ENCODE peak calls at places on chromosome 20, in five cellular contexts. One of them, this sample, is unnamed.

GRCh38 chr20:43191946-43192847 is 2.5 kb upstream of the PTPRT start:
- DNase-seq in foreskin fibroblast: no peak
- DNase-seq in ovary: no peak
- DNase-seq in GM23338: peak
- DNase-seq in PC-3: peak
- DNase-seq in this sample: no peak

GRCh38 chr20:20034486-20034885 is 17.3 kb downstream of the NAA20 start:
- DNase-seq in foreskin fibroblast: no peak
- DNase-seq in ovary: no peak
- DNase-seq in GM23338: no peak
- DNase-seq in PC-3: no peak
- DNase-seq in this sample: no peak

GRCh38 chr20:21048841-21049273 is 57.3 kb downstream of the LINC00237 start:
- DNase-seq in foreskin fibroblast: no peak
- DNase-seq in ovary: no peak
- DNase-seq in GM23338: peak
- DNase-seq in PC-3: peak
- DNase-seq in this sample: no peak

GRCh38 chr20:2292711-2293110 is 3.1 kb upstream of the TGM3 start:
- DNase-seq in foreskin fibroblast: no peak
- DNase-seq in ovary: no peak
- DNase-seq in GM23338: no peak
- DNase-seq in PC-3: no peak
- DNase-seq in this sample: no peak

GRCh38 chr20:52160805-52161204 is 30.8 kb downstream of the ZFP64 start:
- DNase-seq in foreskin fibroblast: no peak
- DNase-seq in ovary: no peak
- DNase-seq in GM23338: no peak
- DNase-seq in PC-3: no peak
- DNase-seq in this sample: no peak

GRCh38 chr20:25221592-25222460 is 26.1 kb upstream of the PYGB start:
- DNase-seq in foreskin fibroblast: no peak
- DNase-seq in ovary: no peak
- DNase-seq in GM23338: no peak
- DNase-seq in PC-3: no peak
- DNase-seq in this sample: no peak

GRCh38 chr20:41159547-41159946 is 22.2 kb downstream of the PLCG1 start:
- DNase-seq in foreskin fibroblast: no peak
- DNase-seq in ovary: no peak
- DNase-seq in GM23338: no peak
- DNase-seq in PC-3: no peak
- DNase-seq in this sample: no peak

GRCh38 chr20:36737183-36737499 is 8.7 kb downstream of the NDRG3 start:
- DNase-seq in foreskin fibroblast: no peak
- DNase-seq in ovary: no peak
- DNase-seq in GM23338: no peak
- DNase-seq in PC-3: no peak
- DNase-seq in this sample: no peak

GRCh38 chr20:51359401-51359800 is 183.1 kb downstream of the NFATC2 start:
- DNase-seq in foreskin fibroblast: no peak
- DNase-seq in ovary: no peak
- DNase-seq in GM23338: no peak
- DNase-seq in PC-3: peak
- DNase-seq in this sample: no peak

GRCh38 chr20:56995635-56996075 is 270.8 kb downstream of the BMP7 start:
- DNase-seq in foreskin fibroblast: no peak
- DNase-seq in ovary: no peak
- DNase-seq in GM23338: peak
- DNase-seq in PC-3: peak
- DNase-seq in this sample: no peak

GRCh38 chr20:6693178-6693807 is 74.2 kb upstream of the BMP2 start:
- DNase-seq in foreskin fibroblast: no peak
- DNase-seq in ovary: no peak
- DNase-seq in GM23338: no peak
- DNase-seq in PC-3: no peak
- DNase-seq in this sample: no peak

GRCh38 chr20:8414611-8415274 is 282.7 kb downstream of the PLCB1 start:
- DNase-seq in foreskin fibroblast: peak
- DNase-seq in ovary: no peak
- DNase-seq in GM23338: no peak
- DNase-seq in PC-3: peak
- DNase-seq in this sample: peak

GRCh38 chr20:44501448-44501847 is 20.4 kb downstream of the SERINC3 start:
- DNase-seq in foreskin fibroblast: peak
- DNase-seq in ovary: no peak
- DNase-seq in GM23338: no peak
- DNase-seq in PC-3: no peak
- DNase-seq in this sample: peak

GRCh38 chr20:57620274-57620990 is at the start of gene ZBP1:
- DNase-seq in foreskin fibroblast: no peak
- DNase-seq in ovary: no peak
- DNase-seq in GM23338: no peak
- DNase-seq in PC-3: no peak
- DNase-seq in this sample: no peak

DNA sequence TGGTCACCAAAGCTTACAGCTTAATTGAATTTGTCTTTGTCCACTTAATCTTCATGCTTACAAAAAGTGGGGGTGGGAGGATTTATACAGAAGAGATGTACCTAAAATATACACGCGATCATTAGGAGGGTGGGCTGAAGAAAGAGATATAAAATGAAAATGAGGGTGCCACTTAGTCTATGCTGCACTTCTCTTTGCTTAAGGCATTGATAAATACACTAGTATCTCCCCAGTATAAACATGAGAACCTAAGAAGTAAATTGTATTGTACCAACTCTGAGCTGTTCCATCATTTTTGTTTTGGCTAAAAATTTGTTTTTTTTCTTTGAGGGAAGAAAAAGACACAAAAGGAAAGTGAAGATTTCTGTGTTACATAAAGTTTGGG is 170.8 kb upstream of the ZNF217 start:
- DNase-seq in foreskin fibroblast: no peak
- DNase-seq in ovary: no peak
- DNase-seq in GM23338: no peak
- DNase-seq in PC-3: no peak
- DNase-seq in this sample: no peak
- H3K4me3 ChIP-seq in foreskin fibroblast: no peak
- H3K4me3 ChIP-seq in ovary: no peak
- H3K4me3 ChIP-seq in GM23338: peak
- H3K4me3 ChIP-seq in PC-3: no peak
- H3K4me3 ChIP-seq in this sample: no peak

GRCh38 chr20:9575836-9576235 is 61.4 kb downstream of the LAMP5 start:
- DNase-seq in foreskin fibroblast: no peak
- DNase-seq in ovary: no peak
- DNase-seq in GM23338: no peak
- DNase-seq in PC-3: peak
- DNase-seq in this sample: no peak

GRCh38 chr20:9572690-9573089 is 58.3 kb downstream of the LAMP5 start:
- DNase-seq in foreskin fibroblast: no peak
- DNase-seq in ovary: no peak
- DNase-seq in GM23338: peak
- DNase-seq in PC-3: no peak
- DNase-seq in this sample: no peak

GRCh38 chr20:9573598-9573997 is 59.2 kb downstream of the LAMP5 start:
- DNase-seq in foreskin fibroblast: no peak
- DNase-seq in ovary: no peak
- DNase-seq in GM23338: peak
- DNase-seq in PC-3: no peak
- DNase-seq in this sample: no peak

GRCh38 chr20:9571783-9572182 is 57.4 kb downstream of the LAMP5 start:
- DNase-seq in foreskin fibroblast: no peak
- DNase-seq in ovary: no peak
- DNase-seq in GM23338: no peak
- DNase-seq in PC-3: no peak
- DNase-seq in this sample: no peak

DNA sequence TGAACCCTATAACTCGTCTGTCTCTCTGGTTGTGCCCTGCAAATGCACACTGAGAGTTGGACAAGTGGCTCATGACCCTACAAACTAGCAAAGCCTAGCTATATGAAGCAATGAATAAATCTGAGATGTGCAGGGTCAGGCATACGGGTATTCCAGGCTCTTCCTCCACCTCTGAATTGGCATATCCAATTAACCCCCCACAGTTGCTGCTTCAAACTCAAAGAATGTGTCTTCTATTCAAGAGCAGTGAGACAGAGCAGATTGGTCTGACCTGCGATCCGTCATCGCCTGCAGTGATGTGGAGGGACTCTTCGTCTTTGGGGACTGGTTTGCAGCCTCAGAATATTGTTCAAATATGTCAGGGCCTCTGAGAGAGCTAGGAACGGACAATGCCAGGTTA is 59.8 kb downstream of the LAMP5 start:
- DNase-seq in foreskin fibroblast: no peak
- DNase-seq in ovary: no peak
- DNase-seq in GM23338: peak
- DNase-seq in PC-3: no peak
- DNase-seq in this sample: no peak
- TF ChIP-seq CTCF in foreskin fibroblast: no peak
- TF ChIP-seq CTCF in ovary: no peak
- TF ChIP-seq CTCF in GM23338: no peak
- TF ChIP-seq CTCF in PC-3: no peak
- TF ChIP-seq CTCF in this sample: no peak

GRCh38 chr20:46646122-46646521 is 5.1 kb downstream of the SLC13A3 start:
- DNase-seq in foreskin fibroblast: no peak
- DNase-seq in ovary: no peak
- DNase-seq in GM23338: no peak
- DNase-seq in PC-3: no peak
- DNase-seq in this sample: no peak
- H3K4me3 ChIP-seq in foreskin fibroblast: no peak
- H3K4me3 ChIP-seq in ovary: no peak
- H3K4me3 ChIP-seq in GM23338: no peak
- H3K4me3 ChIP-seq in PC-3: no peak
- H3K4me3 ChIP-seq in this sample: no peak

GRCh38 chr20:39605908-39606307 is 643.8 kb downstream of the DHX35 start:
- DNase-seq in foreskin fibroblast: no peak
- DNase-seq in ovary: no peak
- DNase-seq in GM23338: no peak
- DNase-seq in PC-3: no peak
- DNase-seq in this sample: no peak

GRCh38 chr20:39605361-39605760 is 643.2 kb downstream of the DHX35 start:
- DNase-seq in foreskin fibroblast: no peak
- DNase-seq in ovary: no peak
- DNase-seq in GM23338: no peak
- DNase-seq in PC-3: no peak
- DNase-seq in this sample: no peak

GRCh38 chr20:39596554-39596953 is 634.4 kb downstream of the DHX35 start:
- DNase-seq in foreskin fibroblast: no peak
- DNase-seq in ovary: no peak
- DNase-seq in GM23338: no peak
- DNase-seq in PC-3: no peak
- DNase-seq in this sample: no peak

GRCh38 chr20:39602649-39603048 is 640.5 kb downstream of the DHX35 start:
- DNase-seq in foreskin fibroblast: no peak
- DNase-seq in ovary: no peak
- DNase-seq in GM23338: peak
- DNase-seq in PC-3: no peak
- DNase-seq in this sample: no peak

GRCh38 chr20:39600156-39600555 is 638.0 kb downstream of the DHX35 start:
- DNase-seq in foreskin fibroblast: no peak
- DNase-seq in ovary: no peak
- DNase-seq in GM23338: no peak
- DNase-seq in PC-3: no peak
- DNase-seq in this sample: no peak
- TF ChIP-seq CTCF in foreskin fibroblast: no peak
- TF ChIP-seq CTCF in ovary: no peak
- TF ChIP-seq CTCF in GM23338: no peak
- TF ChIP-seq CTCF in PC-3: no peak
- TF ChIP-seq CTCF in this sample: no peak

DNA sequence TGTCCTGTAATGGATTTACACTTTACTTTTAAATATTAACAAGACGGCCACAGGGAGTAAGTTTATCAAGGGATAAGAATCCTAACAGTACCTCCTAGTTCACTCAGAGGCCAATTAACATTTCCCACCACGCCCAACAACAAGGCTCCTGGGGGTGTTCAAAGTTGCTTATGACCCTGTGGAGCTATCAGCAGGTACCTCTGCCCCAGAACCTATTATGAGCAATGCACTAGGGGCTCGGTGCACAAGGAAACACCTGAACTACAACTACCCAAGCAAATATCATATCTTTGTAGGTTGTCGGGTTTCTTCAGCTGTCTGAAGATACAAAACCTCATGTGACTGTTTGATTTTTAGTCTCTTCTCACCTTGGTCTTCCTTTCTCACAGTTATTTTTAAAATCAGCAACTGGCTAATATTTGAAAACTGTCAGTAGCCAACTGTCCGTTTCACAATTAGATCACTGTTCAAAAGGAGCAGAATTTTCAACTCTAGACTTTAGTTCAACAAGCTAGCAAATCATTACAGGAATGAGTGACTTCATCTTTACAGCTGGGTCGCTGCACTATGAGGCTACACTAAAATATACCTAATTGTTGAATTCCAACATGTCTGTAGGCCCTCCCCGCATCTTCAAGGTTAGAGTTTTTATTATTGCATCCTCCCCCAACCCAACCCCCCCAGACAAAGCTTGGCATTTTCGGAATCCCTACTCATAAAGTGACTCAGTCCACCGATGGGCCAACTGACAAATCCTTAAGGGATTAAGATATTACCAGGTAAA is 38.1 kb downstream of the B4GALT5 start:
- DNase-seq in foreskin fibroblast: no peak
- DNase-seq in ovary: no peak
- DNase-seq in GM23338: no peak
- DNase-seq in PC-3: peak
- DNase-seq in this sample: no peak
- H3K4me3 ChIP-seq in foreskin fibroblast: no peak
- H3K4me3 ChIP-seq in ovary: no peak
- H3K4me3 ChIP-seq in GM23338: no peak
- H3K4me3 ChIP-seq in PC-3: peak
- H3K4me3 ChIP-seq in this sample: no peak

DNA sequence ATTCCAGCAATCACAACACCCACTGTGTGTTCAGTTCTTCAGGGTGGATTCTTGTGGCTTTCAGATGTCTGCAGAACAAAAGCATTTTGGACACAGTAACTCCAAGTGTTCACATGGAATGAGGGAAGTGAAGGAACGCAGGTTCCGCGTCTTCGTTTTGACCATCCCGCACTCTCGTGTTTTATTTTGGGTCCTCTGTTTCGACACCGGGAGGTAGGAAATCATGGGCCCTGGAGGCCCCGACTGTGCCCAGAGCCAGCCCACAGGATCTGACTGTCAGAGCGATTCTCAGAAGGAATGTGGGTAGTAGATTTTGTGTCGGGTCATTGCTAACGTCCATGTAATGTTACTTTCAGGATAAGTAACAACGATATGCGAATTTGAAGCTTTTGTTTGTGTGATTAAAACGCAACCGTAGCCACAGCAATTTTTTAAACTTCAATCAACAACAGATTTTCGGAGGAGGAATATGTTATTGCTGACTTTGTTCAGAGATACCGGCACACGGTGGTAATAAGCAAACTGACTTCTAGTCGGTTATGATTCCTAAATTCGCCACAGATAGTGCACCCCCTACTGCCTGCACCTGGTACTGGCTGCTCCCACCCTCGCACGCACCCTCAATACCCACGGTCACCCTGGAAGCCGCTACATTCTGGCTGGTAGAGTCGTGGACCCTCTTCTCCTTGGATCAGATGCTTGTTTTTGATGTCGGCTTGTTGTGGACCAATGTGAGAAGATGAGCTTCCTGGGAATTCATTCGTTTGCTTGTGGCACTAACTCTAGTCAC is 10.5 kb downstream of the NPEPL1 start:
- DNase-seq in foreskin fibroblast: no peak
- DNase-seq in ovary: no peak
- DNase-seq in GM23338: no peak
- DNase-seq in PC-3: no peak
- DNase-seq in this sample: no peak
- TF ChIP-seq CTCF in foreskin fibroblast: no peak
- TF ChIP-seq CTCF in ovary: no peak
- TF ChIP-seq CTCF in GM23338: peak
- TF ChIP-seq CTCF in PC-3: peak
- TF ChIP-seq CTCF in this sample: no peak

GRCh38 chr20:62638680-62639406 is 3.5 kb upstream of the SLCO4A1 start:
- DNase-seq in foreskin fibroblast: no peak
- DNase-seq in ovary: no peak
- DNase-seq in GM23338: no peak
- DNase-seq in PC-3: no peak
- DNase-seq in this sample: no peak
- H3K4me3 ChIP-seq in foreskin fibroblast: no peak
- H3K4me3 ChIP-seq in ovary: no peak
- H3K4me3 ChIP-seq in GM23338: no peak
- H3K4me3 ChIP-seq in PC-3: no peak
- H3K4me3 ChIP-seq in this sample: no peak

This sample was measured in AG04449.